ENCODE peak calls at places on chromosomes 12 and 14, in four cellular contexts. I is activated CD4-positive, CD25-positive, alpha-beta regulatory T cell; D is GM10248; M is stimulated activated CD8-positive, alpha-beta memory T cell treated with anti-CD3 and anti-CD28 coated beads, Interleukin-15, amount 100 ng/mL, for 48 hours. W is an unnamed sample.

GRCh38 chr12:125114365-125115141 is 49.3 kb downstream of the AACS start:
- DNase-seq in I (no peak), D (no peak), M (peak; percentile 13), W (no peak)

GRCh38 chr12:28172434-28173030 is 17.7 kb upstream of the CCDC91 start:
- DNase-seq in M (no peak), I (no peak), D (no peak), W (no peak)

GRCh38 chr12:127401005-127401404 is 866.0 kb upstream of the TMEM132C start:
- DNase-seq in D (no peak), I (no peak), M (no peak), W (no peak)

GRCh38 chr12:126481688-126482087 is 1416.5 kb downstream of the AACS start:
- DNase-seq in I (no peak), M (no peak), D (no peak), W (no peak)

GRCh38 chr12:69929531-69929930 is 104.5 kb downstream of the MYRFL start:
- DNase-seq in D (no peak), M (no peak), I (no peak), W (no peak)

GRCh38 chr12:124928095-124928911 is 13.9 kb upstream of the UBC start:
- DNase-seq in D (no peak), M (no peak), I (no peak), W (no peak)

GRCh38 chr12:2259368-2259767 is 206.6 kb downstream of the CACNA1C start:
- DNase-seq in D (no peak), I (no peak), M (no peak), W (no peak)

GRCh38 chr12:131217024-131217586 is 263.4 kb downstream of the ADGRD1 start:
- DNase-seq in I (no peak), M (no peak), D (no peak), W (no peak)

GRCh38 chr12:83408841-83409240 is 722.1 kb downstream of the TMTC2 start:
- DNase-seq in I (no peak), D (no peak), M (no peak), W (no peak)

GRCh38 chr12:71636704-71637115 is 26.9 kb downstream of the ZFC3H1 start:
- DNase-seq in M (no peak), I (no peak), D (peak; percentile 50), W (no peak)

GRCh38 chr14:92724516-92725340 is 23.7 kb downstream of the LGMN start:
- DNase-seq in D (no peak), I (no peak), M (no peak), W (no peak)

GRCh38 chr14:96824283-96824682 is 27.1 kb downstream of the VRK1 start:
- DNase-seq in D (no peak), M (no peak), I (no peak), W (no peak)

GRCh38 chr12:90280564-90281058 is 572.0 kb upstream of the ATP2B1 start:
- DNase-seq in I (no peak), M (peak; percentile 6), D (no peak), W (no peak)

GRCh38 chr14:49692895-49693737 is at the start of gene KLHDC1:
- DNase-seq in I (peak; percentile 64), M (peak; percentile 55), D (peak; percentile 78), W (peak; percentile 50)

GRCh38 chr12:132314035-132314434 is 15.4 kb downstream of the GALNT9 start:
- DNase-seq in D (no peak), M (no peak), I (no peak), W (no peak)

GRCh38 chr14:104304451-104305351 is 166.3 kb downstream of the KIF26A start:
- DNase-seq in M (no peak), I (no peak), D (no peak), W (no peak)

GRCh38 chr12:24911284-24911791 is 37.6 kb downstream of the BCAT1 start:
- DNase-seq in M (no peak), I (no peak), D (no peak), W (no peak)

GRCh38 chr12:46208370-46208769 is 60.5 kb downstream of the SLC38A1 start:
- DNase-seq in M (no peak), D (no peak), I (no peak), W (no peak)

GRCh38 chr12:1594295-1595025 is at the start of gene FBXL14:
- DNase-seq in D (peak; percentile 85), I (peak; percentile 93), M (peak; percentile 85), W (peak; percentile 74)

GRCh38 chr12:45223868-45224267 is 8.0 kb downstream of the ANO6 start:
- DNase-seq in I (no peak), M (no peak), D (no peak), W (no peak)

GRCh38 chr12:111180830-111181726 is 187.8 kb downstream of the PHETA1 start:
- DNase-seq in D (no peak), M (no peak), I (no peak), W (no peak)

GRCh38 chr12:125053821-125054220 is 11.4 kb upstream of the AACS start:
- DNase-seq in D (no peak), I (no peak), M (no peak), W (no peak)

GRCh38 chr14:76884853-76885276 is 58.7 kb downstream of the LRRC74A start:
- DNase-seq in D (no peak), M (no peak), I (no peak), W (no peak)

GRCh38 chr12:130506844-130507243 is 169.2 kb downstream of the PIWIL1 start:
- DNase-seq in D (no peak), M (no peak), I (no peak), W (no peak)

GRCh38 chr14:93879362-93879983 is 47.7 kb upstream of the FAM181A start:
- DNase-seq in M (no peak), D (no peak), I (no peak), W (no peak)

GRCh38 chr14:105926415-105927093 is 400.2 kb downstream of the TMEM121 start:
- DNase-seq in M (no peak), D (no peak), I (no peak), W (no peak)

GRCh38 chr12:54337280-54337842 is 12.4 kb downstream of the COPZ1 start:
- DNase-seq in D (no peak), M (no peak), I (no peak), W (no peak)

GRCh38 chr14:59028476-59029202 is 159.8 kb upstream of the DAAM1 start:
- DNase-seq in I (no peak), D (peak; percentile 53), M (no peak), W (no peak)

GRCh38 chr12:32983968-32984367 is 87.4 kb upstream of the PKP2 start:
- DNase-seq in M (no peak), D (no peak), I (no peak), W (no peak)

GRCh38 chr14:22650960-22651521 is 6.9 kb upstream of the OR6J1 start:
- DNase-seq in M (no peak), I (no peak), D (no peak), W (no peak)

GRCh38 chr14:69483765-69484443 is 624 bp upstream of the PLEKHD1 start:
- DNase-seq in I (no peak), D (no peak), M (no peak), W (no peak)

GRCh38 chr12:31724597-31724996 is 4.2 kb downstream of the AMN1 start:
- DNase-seq in M (no peak), D (no peak), I (no peak), W (no peak)

GRCh38 chr14:34029921-34030334 is 79.1 kb upstream of the EGLN3 start:
- DNase-seq in M (no peak), I (no peak), D (no peak), W (no peak)

GRCh38 chr14:62629070-62629580 is 416.1 kb downstream of the KCNH5 start:
- DNase-seq in I (no peak), D (no peak), M (no peak), W (no peak)

GRCh38 chr12:12892670-12893290 is 1.4 kb downstream of the GPRC5A start:
- DNase-seq in D (no peak), M (no peak), I (no peak), W (no peak)

GRCh38 chr12:84362552-84362897 is 550.1 kb downstream of the SLC6A15 start:
- DNase-seq in I (no peak), D (no peak), M (no peak), W (no peak)

GRCh38 chr12:54050479-54050805 is 3.2 kb upstream of the HOXC4 start:
- DNase-seq in M (no peak), D (no peak), I (no peak), W (no peak)